ENCODE peak calls at places on chromosomes 2 and 18, in six cellular contexts. Y is transverse colon, F is mucosa of descending colon, L is IMR-90, U is GM12865, X is PC-3. Z is an unnamed sample.

GRCh38 chr2:137357641-137358040 is 592.3 kb downstream of the THSD7B start:
- DNase-seq in Y (no peak), F (no peak), L (no peak), U (no peak), X (no peak), Z (no peak)

GRCh38 chr18:29540548-29540947 is 1363.6 kb upstream of the CDH2 start:
- DNase-seq in Y (no peak), F (no peak), L (no peak), U (no peak), X (no peak), Z (no peak)

GRCh38 chr2:238449909-238450417 is 23.2 kb downstream of the ASB1 start:
- DNase-seq in Y (peak), F (peak), L (peak), U (no peak), X (no peak), Z (no peak)

GRCh38 chr2:197705912-197706838 is 1.0 kb downstream of the MARS2 start:
- DNase-seq in Y (peak), F (peak), L (peak), U (peak), X (peak), Z (peak)

GRCh38 chr2:112184121-112184520 is 45.9 kb downstream of the FBLN7 start:
- DNase-seq in Y (no peak), F (no peak), L (no peak), U (no peak), X (no peak), Z (no peak)

GRCh38 chr18:52888014-52888413 is 548.0 kb downstream of the DCC start:
- DNase-seq in Y (no peak), F (no peak), L (no peak), U (no peak), X (no peak), Z (no peak)

GRCh38 chr2:42492691-42493467 is 903 bp downstream of the KCNG3 start:
- DNase-seq in Y (peak), F (peak), L (no peak), U (peak), X (no peak), Z (peak)

GRCh38 chr18:36813753-36814130 is 15.1 kb downstream of the TPGS2 start:
- DNase-seq in Y (no peak), F (no peak), L (no peak), U (no peak), X (no peak), Z (no peak)

GRCh38 chr2:143329288-143329687 is 200.1 kb downstream of the ARHGAP15 start:
- DNase-seq in Y (no peak), F (no peak), L (no peak), U (no peak), X (no peak), Z (peak)

GRCh38 chr2:215950009-215950408 is 63.3 kb downstream of the MREG start:
- DNase-seq in Y (no peak), F (no peak), L (peak), U (peak), X (peak), Z (no peak)

GRCh38 chr2:10274376-10274775 is 28.3 kb upstream of the HPCAL1 start:
- DNase-seq in Y (peak), F (peak), L (no peak), U (no peak), X (no peak), Z (no peak)

GRCh38 chr2:163717474-163717873 is 18.3 kb downstream of the FIGN start:
- DNase-seq in Y (no peak), F (no peak), L (no peak), U (no peak), X (no peak), Z (no peak)

GRCh38 chr2:125106710-125107109 is 1081.6 kb downstream of the CNTNAP5 start:
- DNase-seq in Y (no peak), F (no peak), L (no peak), U (no peak), X (no peak), Z (no peak)
- TF ChIP-seq CTCF in Y (no peak), F (no peak), L (no peak), U (no peak), X (no peak), Z (no peak)

DNA sequence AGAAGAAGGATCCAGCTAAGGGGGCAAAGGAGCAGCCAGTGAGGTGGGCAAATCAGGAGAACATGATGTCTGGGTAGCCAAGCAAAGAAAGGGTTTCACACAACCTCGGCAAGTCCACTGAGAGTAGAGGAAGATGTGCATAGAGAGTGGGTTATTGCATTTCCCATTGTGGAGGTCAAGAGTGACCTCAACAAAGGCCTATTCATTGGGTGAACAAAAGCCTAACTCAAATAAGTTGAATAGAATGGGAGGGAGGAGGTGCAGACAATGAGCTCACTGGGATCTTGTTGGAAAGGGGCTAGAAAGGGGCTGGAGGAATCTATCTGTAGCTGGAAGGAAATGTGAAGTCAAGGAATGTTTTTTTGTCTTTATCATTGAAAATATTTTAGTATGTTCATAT is 14.0 kb upstream of the PDCL3 start:
- DNase-seq in Y (no peak), F (no peak), L (no peak), U (no peak), X (no peak), Z (no peak)
- TF ChIP-seq CTCF in Y (no peak), F (no peak), L (no peak), U (no peak), X (no peak), Z (no peak)

GRCh38 chr2:71277159-71277498 is 50.2 kb upstream of the PAIP2B start:
- DNase-seq in Y (no peak), F (no peak), L (no peak), U (no peak), X (no peak), Z (no peak)

GRCh38 chr2:71275939-71276310 is 49.0 kb upstream of the PAIP2B start:
- DNase-seq in Y (no peak), F (no peak), L (no peak), U (no peak), X (no peak), Z (no peak)

GRCh38 chr2:71276311-71277158 is 49.6 kb upstream of the PAIP2B start:
- DNase-seq in Y (peak), F (peak), L (peak), U (peak), X (peak), Z (peak)

GRCh38 chr2:71281950-71282349 is 49.6 kb upstream of the ZNF638 start:
- DNase-seq in Y (no peak), F (no peak), L (no peak), U (no peak), X (peak), Z (no peak)

DNA sequence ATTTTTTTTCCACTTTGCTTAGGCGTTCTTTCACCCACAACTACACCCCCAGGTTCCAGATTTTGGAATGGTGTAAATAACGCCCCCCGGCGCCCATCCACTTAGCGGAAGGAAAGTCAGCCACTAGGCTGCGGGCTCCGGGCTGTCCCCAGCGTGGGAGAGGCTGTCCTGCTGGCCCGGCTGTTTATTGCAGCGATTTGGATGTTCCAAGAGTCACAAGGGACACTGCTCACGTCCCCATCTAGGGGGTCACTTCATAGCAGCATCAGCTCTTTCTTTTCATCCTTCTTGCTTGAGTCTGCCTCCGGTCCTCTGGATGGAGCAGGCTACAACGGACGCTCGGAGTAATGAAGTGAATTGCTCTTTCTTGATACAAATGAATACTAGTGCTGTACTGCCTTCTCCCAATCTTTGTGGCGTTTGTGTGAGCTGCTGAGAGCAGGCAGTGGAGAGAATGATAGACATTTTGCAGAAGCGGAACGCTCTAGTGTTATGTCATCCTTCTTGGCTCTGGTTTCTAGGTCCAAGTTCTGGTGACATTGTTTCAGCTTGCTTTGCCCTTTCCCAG is 50.7 kb upstream of the PAIP2B start:
- DNase-seq in Y (peak), F (peak), L (no peak), U (peak), X (peak), Z (peak)
- TF ChIP-seq CTCF in Y (peak), F (no peak), L (no peak), U (no peak), X (peak), Z (peak)

DNA sequence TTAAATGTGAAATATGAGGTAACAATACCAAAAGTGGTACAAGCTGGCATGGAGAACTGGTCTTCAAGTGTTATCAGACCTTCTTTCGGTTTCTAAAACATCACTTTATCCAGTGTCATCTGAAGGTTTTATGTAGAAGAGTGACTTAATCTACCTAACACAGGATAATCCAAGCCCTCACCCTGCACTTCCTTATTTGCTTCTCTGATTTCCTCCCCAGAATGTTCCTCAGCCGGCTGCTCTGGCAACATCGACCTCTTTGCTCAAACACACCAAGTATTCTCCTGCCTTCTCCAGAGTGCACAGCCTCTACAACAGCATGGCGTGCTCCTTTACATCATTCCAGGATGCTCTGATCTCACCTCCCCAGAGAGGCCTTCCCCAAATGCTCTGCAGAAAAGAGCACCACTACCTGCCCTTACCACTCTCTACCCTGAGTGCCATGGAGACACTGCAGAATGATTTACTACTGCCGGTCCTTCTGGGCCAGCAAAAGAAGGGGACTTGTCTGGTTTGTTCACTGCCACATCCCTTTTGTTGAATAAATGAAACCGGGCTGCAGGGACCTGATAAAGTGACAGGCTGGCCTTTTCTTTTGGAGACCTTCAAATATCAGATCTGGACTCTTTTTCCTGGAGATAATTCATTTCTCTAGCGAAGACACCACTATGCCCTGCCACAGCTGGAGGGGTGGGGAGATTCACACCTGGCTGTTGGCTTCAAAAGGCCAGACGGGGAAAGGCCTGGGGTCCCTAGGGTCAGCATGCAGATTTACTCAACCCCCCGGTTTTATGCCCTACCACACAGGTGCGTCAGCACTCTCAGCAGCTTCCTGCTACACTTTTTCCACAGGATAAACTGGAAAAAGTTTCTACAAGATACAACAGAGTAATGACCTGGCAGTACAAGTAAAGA is 42.0 kb downstream of the TTR start:
- DNase-seq in Y (no peak), F (no peak), L (no peak), U (no peak), X (no peak), Z (no peak)
- TF ChIP-seq CTCF in Y (no peak), F (no peak), L (no peak), U (no peak), X (no peak), Z (no peak)

GRCh38 chr18:3594760-3595241 is 144.8 kb downstream of the TGIF1 start:
- DNase-seq in Y (peak), F (peak), L (peak), U (no peak), X (peak), Z (peak)

GRCh38 chr18:3593904-3594759 is 144.2 kb downstream of the TGIF1 start:
- DNase-seq in Y (peak), F (peak), L (peak), U (peak), X (peak), Z (peak)

GRCh38 chr18:3597159-3597977 is 147.4 kb downstream of the TGIF1 start:
- DNase-seq in Y (no peak), F (no peak), L (peak), U (no peak), X (no peak), Z (no peak)

GRCh38 chr18:3595282-3596273 is 145.6 kb downstream of the TGIF1 start:
- DNase-seq in Y (peak), F (no peak), L (peak), U (peak), X (peak), Z (peak)

GRCh38 chr18:3596324-3597158 is 146.6 kb downstream of the TGIF1 start:
- DNase-seq in Y (peak), F (peak), L (peak), U (peak), X (peak), Z (peak)
- TF ChIP-seq CTCF in Y (no peak), F (no peak), L (no peak), U (peak), X (peak), Z (peak)

DNA sequence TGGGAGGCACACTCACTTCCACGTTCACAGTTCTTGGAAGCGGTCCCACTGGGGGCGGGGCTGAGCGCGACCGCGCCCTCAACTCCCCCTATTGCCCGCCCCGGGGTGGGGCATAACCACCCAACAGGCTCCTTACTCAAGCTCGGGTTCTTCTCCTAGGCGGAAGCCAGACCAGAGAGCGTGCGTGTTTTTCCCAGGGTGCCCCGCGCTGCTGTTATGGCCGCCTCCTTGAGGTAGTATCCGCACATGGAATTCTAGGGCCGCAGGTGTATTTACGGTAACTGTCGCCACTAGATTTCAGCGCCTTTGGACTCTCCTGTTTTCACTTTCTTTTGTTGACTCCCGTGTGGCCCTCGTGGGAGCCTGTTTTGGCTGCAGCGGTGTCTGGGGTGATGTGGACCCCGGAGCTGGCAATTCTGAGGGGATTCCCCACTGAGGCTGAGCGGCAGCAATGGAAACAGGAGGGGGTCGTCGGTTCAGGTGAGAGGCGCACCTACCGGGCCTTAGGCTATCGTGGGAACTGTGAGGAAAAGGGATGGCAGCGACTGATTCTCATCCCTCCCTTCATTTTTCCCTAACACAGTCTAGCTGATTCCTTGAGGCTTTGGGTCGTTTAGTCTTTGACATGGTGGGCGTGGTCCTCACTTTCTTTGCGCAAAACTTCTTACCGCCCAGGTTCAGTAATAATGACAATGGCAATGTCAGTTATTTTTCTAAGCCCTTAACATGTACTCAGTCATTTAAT is at the start of gene TTC27:
- DNase-seq in Y (peak), F (peak), L (peak), U (peak), X (peak), Z (peak)
- TF ChIP-seq CTCF in Y (no peak), F (no peak), L (no peak), U (no peak), X (no peak), Z (no peak)

GRCh38 chr2:189466656-189467055 is 25.4 kb downstream of the WDR75 start:
- DNase-seq in Y (no peak), F (no peak), L (peak), U (peak), X (peak), Z (no peak)
- TF ChIP-seq CTCF in Y (peak), F (peak), L (peak), U (peak), X (peak), Z (peak)